ENCODE peak calls at places on chromosomes 13 and 19, in six cellular contexts. E is A549, C is H1, B is HCT116, W is SK-N-SH, T is GM12878. M is an unnamed sample.

GRCh38 chr19:18385675-18386542 is at the start of gene GDF15:
- DNase-seq in E (peak; percentile 94), C (peak; percentile 90), B (peak; percentile 90), W (peak; percentile 76), T (no peak), M (peak; percentile 54)

GRCh38 chr13:62049992-62050391 is 634.3 kb upstream of the PCDH20 start:
- DNase-seq in E (no peak), C (no peak), B (no peak), W (no peak), T (no peak), M (no peak)

GRCh38 chr19:5115771-5116202 is 146.9 kb downstream of the KDM4B start:
- DNase-seq in E (no peak), C (no peak), B (no peak), W (no peak), T (no peak), M (no peak)

GRCh38 chr13:110173247-110173818 is 133.6 kb downstream of the COL4A1 start:
- DNase-seq in E (no peak), C (no peak), B (no peak), W (no peak), T (no peak), M (no peak)

GRCh38 chr19:45294291-45295029 is 28.2 kb downstream of the CKM start:
- DNase-seq in E (no peak), C (no peak), B (no peak), W (no peak), T (no peak), M (no peak)

GRCh38 chr13:114269281-114269770 is 12.1 kb upstream of the UPF3A start:
- DNase-seq in E (no peak), C (no peak), B (no peak), W (no peak), T (no peak), M (no peak)

GRCh38 chr13:100521912-100522490 is 66.6 kb downstream of the GGACT start:
- DNase-seq in E (no peak), C (no peak), B (no peak), W (no peak), T (no peak), M (no peak)

GRCh38 chr13:85772379-85772778 is 26.8 kb downstream of the SLITRK6 start:
- DNase-seq in E (peak; percentile 58), C (no peak), B (no peak), W (no peak), T (no peak), M (no peak)

GRCh38 chr13:111449041-111449440 is 128.6 kb downstream of the TEX29 start:
- DNase-seq in E (no peak), C (no peak), B (no peak), W (no peak), T (no peak), M (no peak)

GRCh38 chr19:7870571-7871279 is 3.5 kb downstream of the PRR36 start:
- DNase-seq in E (peak; percentile 98), C (peak; percentile 87), B (peak; percentile 95), W (peak; percentile 78), T (no peak), M (peak; percentile 92)

GRCh38 chr13:100652510-100652909 is 22.1 kb downstream of the TMTC4 start:
- DNase-seq in E (no peak), C (no peak), B (no peak), W (no peak), T (no peak), M (no peak)

GRCh38 chr19:4717191-4717965 is 6.3 kb downstream of the DPP9 start:
- DNase-seq in E (peak; percentile 90), C (no peak), B (no peak), W (peak; percentile 42), T (no peak), M (no peak)

GRCh38 chr19:49946415-49946814 is 14.6 kb downstream of the SIGLEC11 start:
- DNase-seq in E (no peak), C (no peak), B (no peak), W (no peak), T (no peak), M (no peak)

GRCh38 chr19:1006711-1007398 is 6.6 kb downstream of the GRIN3B start:
- DNase-seq in E (no peak), C (no peak), B (no peak), W (no peak), T (no peak), M (no peak)

GRCh38 chr13:79591493-79591892 is 110.5 kb downstream of the NDFIP2 start:
- DNase-seq in E (no peak), C (no peak), B (no peak), W (no peak), T (no peak), M (no peak)

GRCh38 chr13:113117335-113117872 is 5.2 kb upstream of the F10 start:
- DNase-seq in E (no peak), C (no peak), B (no peak), W (no peak), T (no peak), M (no peak)

GRCh38 chr19:6402834-6403608 is 10.1 kb upstream of the GTF2F1 start:
- DNase-seq in E (no peak), C (no peak), B (no peak), W (no peak), T (no peak), M (no peak)

GRCh38 chr19:52689804-52690394 is 44.9 kb downstream of the ZNF611 start:
- DNase-seq in E (no peak), C (peak; percentile 70), B (no peak), W (peak; percentile 61), T (no peak), M (peak; percentile 45)

GRCh38 chr19:13430790-13431582 is 75.3 kb downstream of the CACNA1A start:
- DNase-seq in E (peak; percentile 43), C (peak; percentile 85), B (peak; percentile 51), W (peak; percentile 39), T (no peak), M (peak; percentile 46)

GRCh38 chr19:1109697-1110671 is 6.2 kb downstream of the GPX4 start:
- DNase-seq in E (no peak), C (no peak), B (no peak), W (no peak), T (no peak), M (no peak)

GRCh38 chr19:16258440-16258903 is 60.8 kb downstream of the AP1M1 start:
- DNase-seq in E (no peak), C (no peak), B (no peak), W (peak; percentile 55), T (no peak), M (peak; percentile 84)

GRCh38 chr13:44686478-44687071 is 110.4 kb upstream of the TSC22D1 start:
- DNase-seq in E (no peak), C (no peak), B (no peak), W (no peak), T (no peak), M (no peak)

GRCh38 chr19:17727843-17728242 is 8.6 kb downstream of the MAP1S start:
- DNase-seq in E (no peak), C (no peak), B (no peak), W (no peak), T (no peak), M (no peak)

GRCh38 chr13:65843314-65843731 is 1386.8 kb downstream of the PCDH9 start:
- DNase-seq in E (no peak), C (no peak), B (no peak), W (no peak), T (no peak), M (no peak)

GRCh38 chr19:35868172-35868822 is at the start of gene APLP1:
- DNase-seq in E (peak; percentile 68), C (peak; percentile 84), B (no peak), W (peak; percentile 92), T (no peak), M (peak; percentile 48)

GRCh38 chr19:46698395-46699321 is 18.3 kb downstream of the PRKD2 start:
- DNase-seq in E (no peak), C (no peak), B (no peak), W (no peak), T (no peak), M (peak; percentile 56)

GRCh38 chr19:46700704-46701103 is 16.2 kb downstream of the PRKD2 start:
- DNase-seq in E (no peak), C (no peak), B (no peak), W (peak; percentile 10), T (no peak), M (no peak)

GRCh38 chr19:46704379-46705076 is 12.4 kb downstream of the PRKD2 start:
- DNase-seq in E (peak; percentile 64), C (peak; percentile 100), B (no peak), W (peak; percentile 83), T (no peak), M (peak; percentile 88)
- TF ChIP-seq MAX in E (no peak), C (peak; percentile 29), B (no peak), W (no peak), T (no peak), M (peak; percentile 51)

DNA sequence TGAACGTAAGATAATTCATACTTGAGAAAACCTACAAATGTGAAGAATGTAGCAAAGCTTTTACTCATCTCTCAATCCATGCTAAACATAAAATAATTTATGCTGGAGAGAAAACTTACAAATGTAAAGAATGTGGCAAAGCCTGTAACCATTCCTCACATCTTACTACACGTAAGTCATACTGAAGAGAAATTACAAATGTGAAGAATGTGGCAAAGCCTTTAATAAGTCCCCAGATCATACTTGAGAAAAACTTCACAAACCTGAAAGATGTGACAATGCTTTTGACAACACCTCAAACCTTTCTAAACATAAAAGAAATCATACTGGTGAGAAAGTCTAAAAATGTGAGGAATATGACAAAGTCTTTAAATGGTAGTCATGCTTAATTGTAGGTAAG is 89.4 kb downstream of the ZNF675 start:
- DNase-seq in E (no peak), C (no peak), B (no peak), W (no peak), T (no peak), M (no peak)
- H3K4me3 ChIP-seq in E (no peak overlapping the region), C (no peak overlapping the region), B (no peak overlapping the region), W (no peak overlapping the region), T (no peak overlapping the region), M (no peak overlapping the region)

GRCh38 chr19:29587518-29587986 is 18.5 kb upstream of the POP4 start:
- DNase-seq in E (no peak), C (no peak), B (no peak), W (no peak), T (peak; percentile 76), M (peak; percentile 80)
- TF ChIP-seq MAX in E (no peak), C (no peak), B (no peak), W (no peak), T (no peak), M (no peak)

GRCh38 chr13:75705908-75706307 is 69.8 kb downstream of the LMO7 start:
- DNase-seq in E (no peak), C (no peak), B (no peak), W (no peak), T (no peak), M (no peak)

GRCh38 chr13:75704194-75704941 is 68.2 kb downstream of the LMO7 start:
- DNase-seq in E (peak; percentile 26), C (no peak), B (no peak), W (no peak), T (no peak), M (no peak)

GRCh38 chr13:75703768-75704167 is 67.6 kb downstream of the LMO7 start:
- DNase-seq in E (no peak), C (no peak), B (no peak), W (no peak), T (no peak), M (no peak)

GRCh38 chr13:75705395-75705794 is 69.3 kb downstream of the LMO7 start:
- DNase-seq in E (peak; percentile 91), C (no peak), B (peak; percentile 95), W (no peak), T (no peak), M (no peak)

DNA sequence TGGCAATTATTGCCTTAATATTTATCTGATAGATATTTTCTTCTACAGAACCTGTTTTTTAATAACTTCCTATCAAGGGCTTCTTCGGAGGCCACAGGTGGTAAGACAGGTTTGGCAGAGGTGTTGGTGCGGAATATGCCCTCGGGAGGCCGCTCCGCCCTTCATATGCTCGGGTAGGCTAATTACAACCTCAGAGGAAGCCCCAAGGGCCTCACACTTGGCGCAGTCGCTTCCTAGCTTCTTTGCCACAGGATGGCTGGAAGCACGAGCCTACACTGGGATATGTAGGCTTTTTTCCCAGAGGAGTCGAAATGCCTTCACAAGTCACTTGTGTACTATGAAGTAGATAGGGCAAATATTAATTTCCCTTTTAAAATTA is 68.8 kb downstream of the LMO7 start:
- DNase-seq in E (peak; percentile 64), C (no peak), B (peak; percentile 84), W (no peak), T (no peak), M (no peak)
- H3K4me3 ChIP-seq in E (no peak overlapping the region), C (no peak overlapping the region), B (peak overlapping the region; percentile 52), W (no peak overlapping the region), T (no peak overlapping the region), M (no peak overlapping the region)